ENCODE peak calls at places on chromosome 11, in ten cellular contexts. One of them, this sample, is unnamed.

GRCh38 chr11:27720277-27720830 is 20.1 kb upstream of the BDNF start:
- DNase-seq in fibroblast of the conjunctiva: no peak
- DNase-seq in activated CD8-positive, alpha-beta memory T cell treated with anti-CD3 and anti-CD28 coated beads for 24 hours: no peak
- DNase-seq in C1 segment of cervical spinal cord: no peak
- DNase-seq in ovary: peak
- DNase-seq in WERI-Rb-1: peak
- DNase-seq in ecto neural progenitor cell: peak
- DNase-seq in astrocyte: no peak
- DNase-seq in NCI-H69: peak
- DNase-seq in stimulated activated naive CD4-positive, alpha-beta T cell: no peak
- DNase-seq in this sample: peak

GRCh38 chr11:65486570-65487466 is 12.0 kb upstream of the MALAT1 start:
- DNase-seq in WERI-Rb-1: no peak
- DNase-seq in NCI-H69: no peak
- DNase-seq in activated CD8-positive, alpha-beta memory T cell treated with anti-CD3 and anti-CD28 coated beads for 24 hours: no peak
- DNase-seq in fibroblast of the conjunctiva: no peak
- DNase-seq in ovary: no peak
- DNase-seq in stimulated activated naive CD4-positive, alpha-beta T cell: no peak
- DNase-seq in ecto neural progenitor cell: no peak
- DNase-seq in C1 segment of cervical spinal cord: no peak
- DNase-seq in astrocyte: no peak
- DNase-seq in this sample: no peak

GRCh38 chr11:66291303-66291705 is 390 bp upstream of the TMEM151A start:
- DNase-seq in stimulated activated naive CD4-positive, alpha-beta T cell: no peak
- DNase-seq in astrocyte: no peak
- DNase-seq in WERI-Rb-1: no peak
- DNase-seq in ovary: peak
- DNase-seq in C1 segment of cervical spinal cord: no peak
- DNase-seq in NCI-H69: no peak
- DNase-seq in ecto neural progenitor cell: no peak
- DNase-seq in activated CD8-positive, alpha-beta memory T cell treated with anti-CD3 and anti-CD28 coated beads for 24 hours: no peak
- DNase-seq in fibroblast of the conjunctiva: no peak
- DNase-seq in this sample: no peak

GRCh38 chr11:69387409-69387885 is 93.5 kb downstream of the MYEOV start:
- DNase-seq in activated CD8-positive, alpha-beta memory T cell treated with anti-CD3 and anti-CD28 coated beads for 24 hours: no peak
- DNase-seq in C1 segment of cervical spinal cord: no peak
- DNase-seq in NCI-H69: no peak
- DNase-seq in WERI-Rb-1: no peak
- DNase-seq in ovary: no peak
- DNase-seq in stimulated activated naive CD4-positive, alpha-beta T cell: no peak
- DNase-seq in fibroblast of the conjunctiva: no peak
- DNase-seq in ecto neural progenitor cell: no peak
- DNase-seq in astrocyte: no peak
- DNase-seq in this sample: no peak

GRCh38 chr11:44823006-44823405 is 96.2 kb downstream of the TSPAN18 start:
- DNase-seq in ecto neural progenitor cell: peak
- DNase-seq in fibroblast of the conjunctiva: no peak
- DNase-seq in NCI-H69: no peak
- DNase-seq in activated CD8-positive, alpha-beta memory T cell treated with anti-CD3 and anti-CD28 coated beads for 24 hours: no peak
- DNase-seq in ovary: no peak
- DNase-seq in astrocyte: no peak
- DNase-seq in WERI-Rb-1: no peak
- DNase-seq in stimulated activated naive CD4-positive, alpha-beta T cell: no peak
- DNase-seq in C1 segment of cervical spinal cord: no peak
- DNase-seq in this sample: peak

GRCh38 chr11:120089036-120090001 is 48.6 kb downstream of the TRIM29 start:
- DNase-seq in stimulated activated naive CD4-positive, alpha-beta T cell: no peak
- DNase-seq in activated CD8-positive, alpha-beta memory T cell treated with anti-CD3 and anti-CD28 coated beads for 24 hours: no peak
- DNase-seq in fibroblast of the conjunctiva: no peak
- DNase-seq in ovary: no peak
- DNase-seq in NCI-H69: no peak
- DNase-seq in astrocyte: no peak
- DNase-seq in C1 segment of cervical spinal cord: peak
- DNase-seq in ecto neural progenitor cell: no peak
- DNase-seq in WERI-Rb-1: no peak
- DNase-seq in this sample: no peak

GRCh38 chr11:35215945-35216344 is 77.0 kb downstream of the CD44 start:
- DNase-seq in NCI-H69: peak
- DNase-seq in C1 segment of cervical spinal cord: no peak
- DNase-seq in WERI-Rb-1: no peak
- DNase-seq in stimulated activated naive CD4-positive, alpha-beta T cell: no peak
- DNase-seq in ecto neural progenitor cell: no peak
- DNase-seq in ovary: no peak
- DNase-seq in astrocyte: no peak
- DNase-seq in fibroblast of the conjunctiva: no peak
- DNase-seq in activated CD8-positive, alpha-beta memory T cell treated with anti-CD3 and anti-CD28 coated beads for 24 hours: no peak
- DNase-seq in this sample: no peak

GRCh38 chr11:75668508-75669297 is at the start of gene MAP6:
- DNase-seq in WERI-Rb-1: peak
- DNase-seq in astrocyte: no peak
- DNase-seq in activated CD8-positive, alpha-beta memory T cell treated with anti-CD3 and anti-CD28 coated beads for 24 hours: no peak
- DNase-seq in fibroblast of the conjunctiva: no peak
- DNase-seq in ecto neural progenitor cell: peak
- DNase-seq in NCI-H69: peak
- DNase-seq in ovary: peak
- DNase-seq in C1 segment of cervical spinal cord: no peak
- DNase-seq in stimulated activated naive CD4-positive, alpha-beta T cell: no peak
- DNase-seq in this sample: peak

GRCh38 chr11:117185739-117186430 is 7.3 kb downstream of the SIDT2 start:
- DNase-seq in astrocyte: no peak
- DNase-seq in fibroblast of the conjunctiva: no peak
- DNase-seq in activated CD8-positive, alpha-beta memory T cell treated with anti-CD3 and anti-CD28 coated beads for 24 hours: no peak
- DNase-seq in ovary: no peak
- DNase-seq in stimulated activated naive CD4-positive, alpha-beta T cell: no peak
- DNase-seq in NCI-H69: no peak
- DNase-seq in ecto neural progenitor cell: no peak
- DNase-seq in WERI-Rb-1: no peak
- DNase-seq in C1 segment of cervical spinal cord: no peak
- DNase-seq in this sample: no peak

GRCh38 chr11:100887659-100888058 is 200.6 kb downstream of the ARHGAP42 start:
- DNase-seq in C1 segment of cervical spinal cord: no peak
- DNase-seq in astrocyte: no peak
- DNase-seq in activated CD8-positive, alpha-beta memory T cell treated with anti-CD3 and anti-CD28 coated beads for 24 hours: no peak
- DNase-seq in ovary: no peak
- DNase-seq in ecto neural progenitor cell: no peak
- DNase-seq in WERI-Rb-1: no peak
- DNase-seq in stimulated activated naive CD4-positive, alpha-beta T cell: no peak
- DNase-seq in fibroblast of the conjunctiva: no peak
- DNase-seq in NCI-H69: no peak
- DNase-seq in this sample: no peak

GRCh38 chr11:95059031-95059430 is 7.7 kb upstream of the SRSF8 start:
- DNase-seq in WERI-Rb-1: no peak
- DNase-seq in fibroblast of the conjunctiva: no peak
- DNase-seq in stimulated activated naive CD4-positive, alpha-beta T cell: no peak
- DNase-seq in activated CD8-positive, alpha-beta memory T cell treated with anti-CD3 and anti-CD28 coated beads for 24 hours: no peak
- DNase-seq in ecto neural progenitor cell: no peak
- DNase-seq in ovary: no peak
- DNase-seq in astrocyte: no peak
- DNase-seq in NCI-H69: no peak
- DNase-seq in C1 segment of cervical spinal cord: no peak
- DNase-seq in this sample: no peak

GRCh38 chr11:11533751-11534150 is 88.1 kb downstream of the GALNT18 start:
- DNase-seq in ovary: no peak
- DNase-seq in C1 segment of cervical spinal cord: no peak
- DNase-seq in activated CD8-positive, alpha-beta memory T cell treated with anti-CD3 and anti-CD28 coated beads for 24 hours: no peak
- DNase-seq in WERI-Rb-1: no peak
- DNase-seq in stimulated activated naive CD4-positive, alpha-beta T cell: no peak
- DNase-seq in fibroblast of the conjunctiva: no peak
- DNase-seq in astrocyte: no peak
- DNase-seq in NCI-H69: peak
- DNase-seq in ecto neural progenitor cell: no peak
- DNase-seq in this sample: no peak

GRCh38 chr11:114178656-114179055 is 117.5 kb upstream of the NNMT start:
- DNase-seq in WERI-Rb-1: no peak
- DNase-seq in ovary: no peak
- DNase-seq in stimulated activated naive CD4-positive, alpha-beta T cell: no peak
- DNase-seq in fibroblast of the conjunctiva: no peak
- DNase-seq in NCI-H69: no peak
- DNase-seq in C1 segment of cervical spinal cord: no peak
- DNase-seq in ecto neural progenitor cell: no peak
- DNase-seq in astrocyte: no peak
- DNase-seq in activated CD8-positive, alpha-beta memory T cell treated with anti-CD3 and anti-CD28 coated beads for 24 hours: no peak
- DNase-seq in this sample: no peak

GRCh38 chr11:65545853-65546216 is 12.3 kb downstream of the LTBP3 start:
- DNase-seq in NCI-H69: no peak
- DNase-seq in fibroblast of the conjunctiva: no peak
- DNase-seq in ecto neural progenitor cell: no peak
- DNase-seq in stimulated activated naive CD4-positive, alpha-beta T cell: no peak
- DNase-seq in astrocyte: no peak
- DNase-seq in activated CD8-positive, alpha-beta memory T cell treated with anti-CD3 and anti-CD28 coated beads for 24 hours: no peak
- DNase-seq in ovary: no peak
- DNase-seq in C1 segment of cervical spinal cord: no peak
- DNase-seq in WERI-Rb-1: no peak
- DNase-seq in this sample: no peak

This sample was measured in H9.